ENCODE peak calls at places on chromosome 10, in six cellular contexts. One of them, this sample, is unnamed.

GRCh38 chr10:43892062-43892765 is 243.5 kb upstream of the ZNF32 start:
- DNase-seq in heart right ventricle: no peak
- DNase-seq in upper lobe of right lung: no peak
- DNase-seq in uterus: no peak
- DNase-seq in OCI-LY7: no peak
- DNase-seq in GM13977: no peak
- DNase-seq in this sample: no peak

GRCh38 chr10:16904619-16905018 is 87.4 kb upstream of the RSU1 start:
- DNase-seq in upper lobe of right lung: no peak
- DNase-seq in heart right ventricle: peak
- DNase-seq in OCI-LY7: no peak
- DNase-seq in uterus: no peak
- DNase-seq in GM13977: no peak
- DNase-seq in this sample: no peak

GRCh38 chr10:102324061-102324460 is 71.4 kb upstream of the NFKB2 start:
- DNase-seq in heart right ventricle: no peak
- DNase-seq in OCI-LY7: no peak
- DNase-seq in uterus: no peak
- DNase-seq in GM13977: no peak
- DNase-seq in upper lobe of right lung: no peak
- DNase-seq in this sample: no peak

GRCh38 chr10:60267802-60268201 is 121.9 kb downstream of the ANK3 start:
- DNase-seq in uterus: no peak
- DNase-seq in upper lobe of right lung: no peak
- DNase-seq in heart right ventricle: no peak
- DNase-seq in OCI-LY7: peak
- DNase-seq in GM13977: no peak
- DNase-seq in this sample: no peak

GRCh38 chr10:17445400-17445998 is 8.9 kb downstream of the ST8SIA6 start:
- DNase-seq in OCI-LY7: no peak
- DNase-seq in upper lobe of right lung: no peak
- DNase-seq in GM13977: no peak
- DNase-seq in uterus: no peak
- DNase-seq in heart right ventricle: no peak
- DNase-seq in this sample: no peak

GRCh38 chr10:98577578-98577977 is 130.8 kb upstream of the HPS1 start:
- DNase-seq in uterus: no peak
- DNase-seq in heart right ventricle: no peak
- DNase-seq in GM13977: no peak
- DNase-seq in upper lobe of right lung: no peak
- DNase-seq in OCI-LY7: no peak
- DNase-seq in this sample: no peak

GRCh38 chr10:112907893-112908292 is 42.2 kb upstream of the TCF7L2 start:
- DNase-seq in OCI-LY7: no peak
- DNase-seq in heart right ventricle: no peak
- DNase-seq in uterus: no peak
- DNase-seq in upper lobe of right lung: no peak
- DNase-seq in GM13977: no peak
- DNase-seq in this sample: no peak

GRCh38 chr10:131795761-131796160 is 105.0 kb upstream of the PPP2R2D start:
- DNase-seq in GM13977: no peak
- DNase-seq in OCI-LY7: no peak
- DNase-seq in uterus: no peak
- DNase-seq in heart right ventricle: no peak
- DNase-seq in upper lobe of right lung: no peak
- DNase-seq in this sample: no peak

GRCh38 chr10:91410638-91411367 is 659 bp downstream of the HECTD2 start:
- DNase-seq in upper lobe of right lung: no peak
- DNase-seq in OCI-LY7: no peak
- DNase-seq in uterus: peak
- DNase-seq in heart right ventricle: peak
- DNase-seq in GM13977: peak
- DNase-seq in this sample: peak

GRCh38 chr10:76874151-76874550 is 763.5 kb downstream of the KCNMA1 start:
- DNase-seq in heart right ventricle: peak
- DNase-seq in GM13977: no peak
- DNase-seq in upper lobe of right lung: no peak
- DNase-seq in uterus: peak
- DNase-seq in OCI-LY7: no peak
- DNase-seq in this sample: no peak

GRCh38 chr10:29646960-29647431 is 12.2 kb upstream of the SVIL start:
- DNase-seq in heart right ventricle: no peak
- DNase-seq in upper lobe of right lung: no peak
- DNase-seq in OCI-LY7: no peak
- DNase-seq in uterus: no peak
- DNase-seq in GM13977: no peak
- DNase-seq in this sample: no peak

GRCh38 chr10:114367041-114367675 is 37.1 kb downstream of the AFAP1L2 start:
- DNase-seq in uterus: peak
- DNase-seq in heart right ventricle: no peak
- DNase-seq in upper lobe of right lung: no peak
- DNase-seq in OCI-LY7: no peak
- DNase-seq in GM13977: peak
- DNase-seq in this sample: no peak

GRCh38 chr10:100737359-100738054 is 7.9 kb upstream of the PAX2 start:
- DNase-seq in uterus: no peak
- DNase-seq in OCI-LY7: no peak
- DNase-seq in heart right ventricle: no peak
- DNase-seq in upper lobe of right lung: peak
- DNase-seq in GM13977: peak
- DNase-seq in this sample: peak

GRCh38 chr10:24706479-24707118 is 17.1 kb downstream of the ARHGAP21 start:
- DNase-seq in uterus: peak
- DNase-seq in upper lobe of right lung: no peak
- DNase-seq in heart right ventricle: peak
- DNase-seq in GM13977: peak
- DNase-seq in OCI-LY7: no peak
- DNase-seq in this sample: no peak

GRCh38 chr10:124259139-124259825 is 159.4 kb downstream of the OAT start:
- DNase-seq in upper lobe of right lung: no peak
- DNase-seq in uterus: no peak
- DNase-seq in GM13977: no peak
- DNase-seq in heart right ventricle: no peak
- DNase-seq in OCI-LY7: peak
- DNase-seq in this sample: no peak

GRCh38 chr10:102424145-102424544 is 3.5 kb downstream of the FBXL15 start:
- DNase-seq in heart right ventricle: no peak
- DNase-seq in upper lobe of right lung: no peak
- DNase-seq in OCI-LY7: no peak
- DNase-seq in uterus: no peak
- DNase-seq in GM13977: no peak
- DNase-seq in this sample: no peak

GRCh38 chr10:113957013-113957412 is 86.7 kb upstream of the ADRB1 start:
- DNase-seq in GM13977: no peak
- DNase-seq in upper lobe of right lung: no peak
- DNase-seq in heart right ventricle: no peak
- DNase-seq in OCI-LY7: no peak
- DNase-seq in uterus: no peak
- DNase-seq in this sample: no peak

GRCh38 chr10:101238732-101239105 is 9.5 kb upstream of the LBX1 start:
- DNase-seq in uterus: no peak
- DNase-seq in upper lobe of right lung: peak
- DNase-seq in heart right ventricle: no peak
- DNase-seq in GM13977: peak
- DNase-seq in OCI-LY7: peak
- DNase-seq in this sample: no peak

GRCh38 chr10:128867819-128868218 is 599.2 kb upstream of the MGMT start:
- DNase-seq in GM13977: no peak
- DNase-seq in OCI-LY7: no peak
- DNase-seq in uterus: no peak
- DNase-seq in heart right ventricle: no peak
- DNase-seq in upper lobe of right lung: no peak
- DNase-seq in this sample: no peak

GRCh38 chr10:106479619-106480018 is 684.9 kb downstream of the SORCS1 start:
- DNase-seq in uterus: no peak
- DNase-seq in heart right ventricle: no peak
- DNase-seq in GM13977: no peak
- DNase-seq in OCI-LY7: no peak
- DNase-seq in upper lobe of right lung: no peak
- DNase-seq in this sample: no peak

GRCh38 chr10:18044976-18045720 is 93.4 kb downstream of the SLC39A12 start:
- DNase-seq in uterus: no peak
- DNase-seq in heart right ventricle: no peak
- DNase-seq in OCI-LY7: no peak
- DNase-seq in GM13977: no peak
- DNase-seq in upper lobe of right lung: no peak
- DNase-seq in this sample: no peak

GRCh38 chr10:49008056-49008455 is 68.4 kb upstream of the LRRC18 start:
- DNase-seq in uterus: no peak
- DNase-seq in upper lobe of right lung: peak
- DNase-seq in GM13977: no peak
- DNase-seq in OCI-LY7: no peak
- DNase-seq in heart right ventricle: peak
- DNase-seq in this sample: no peak

GRCh38 chr10:70588255-70588654 is 14.3 kb downstream of the PRF1 start:
- DNase-seq in OCI-LY7: peak
- DNase-seq in upper lobe of right lung: no peak
- DNase-seq in GM13977: no peak
- DNase-seq in uterus: no peak
- DNase-seq in heart right ventricle: no peak
- DNase-seq in this sample: no peak

GRCh38 chr10:93464826-93465388 is 17.2 kb downstream of the MYOF start:
- DNase-seq in uterus: no peak
- DNase-seq in heart right ventricle: no peak
- DNase-seq in GM13977: no peak
- DNase-seq in upper lobe of right lung: no peak
- DNase-seq in OCI-LY7: no peak
- DNase-seq in this sample: no peak

GRCh38 chr10:10973310-10973709 is 44.4 kb upstream of the CELF2 start:
- DNase-seq in uterus: no peak
- DNase-seq in OCI-LY7: no peak
- DNase-seq in heart right ventricle: no peak
- DNase-seq in upper lobe of right lung: no peak
- DNase-seq in GM13977: no peak
- DNase-seq in this sample: no peak

DNA sequence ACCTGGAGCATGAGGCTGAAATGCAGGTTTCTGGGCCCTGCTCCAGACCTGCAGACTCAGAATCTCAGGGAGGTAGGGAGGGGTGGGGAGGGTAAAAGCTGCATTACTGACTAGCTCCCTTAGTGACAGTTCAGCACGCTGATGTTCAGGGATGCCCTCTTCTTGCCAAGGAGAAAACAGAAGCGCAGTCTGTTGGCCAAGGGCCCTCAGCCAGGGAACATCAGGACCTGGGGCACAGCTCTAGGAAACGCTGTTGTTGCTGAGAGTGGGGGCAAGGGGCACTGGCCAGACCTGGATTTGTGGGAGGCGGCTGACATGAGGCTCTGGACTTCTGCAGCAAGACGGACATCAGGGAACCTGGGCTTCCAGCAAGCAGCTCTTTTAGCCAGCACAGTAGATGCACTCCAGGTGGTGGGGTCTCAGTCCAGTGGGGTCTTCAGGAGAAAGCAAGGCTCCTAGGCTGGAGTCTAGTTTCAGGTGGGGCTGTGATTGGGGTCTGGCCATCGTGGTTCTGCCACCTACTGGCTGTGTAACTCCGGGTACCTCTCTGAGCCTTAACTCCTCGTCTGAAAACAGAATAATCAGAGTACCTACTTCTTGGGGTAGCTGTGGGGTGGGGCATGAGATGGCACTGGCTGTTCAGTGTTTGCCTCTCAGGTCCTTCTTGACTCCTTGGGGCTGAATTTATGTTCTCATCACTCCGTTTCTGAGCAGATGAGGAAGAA is 72.9 kb upstream of the PRLHR start:
- DNase-seq in OCI-LY7: no peak
- DNase-seq in upper lobe of right lung: no peak
- DNase-seq in uterus: no peak
- DNase-seq in heart right ventricle: no peak
- DNase-seq in GM13977: no peak
- DNase-seq in this sample: no peak
- TF ChIP-seq CTCF in OCI-LY7: peak
- TF ChIP-seq CTCF in upper lobe of right lung: no peak
- TF ChIP-seq CTCF in uterus: no peak
- TF ChIP-seq CTCF in heart right ventricle: no peak
- TF ChIP-seq CTCF in GM13977: no peak
- TF ChIP-seq CTCF in this sample: no peak

GRCh38 chr10:23656735-23657134 is 217.9 kb downstream of the OTUD1 start:
- DNase-seq in GM13977: no peak
- DNase-seq in upper lobe of right lung: no peak
- DNase-seq in uterus: no peak
- DNase-seq in heart right ventricle: no peak
- DNase-seq in OCI-LY7: no peak
- DNase-seq in this sample: no peak
- TF ChIP-seq CTCF in GM13977: no peak
- TF ChIP-seq CTCF in upper lobe of right lung: peak
- TF ChIP-seq CTCF in uterus: peak
- TF ChIP-seq CTCF in heart right ventricle: peak
- TF ChIP-seq CTCF in OCI-LY7: peak
- TF ChIP-seq CTCF in this sample: no peak

DNA sequence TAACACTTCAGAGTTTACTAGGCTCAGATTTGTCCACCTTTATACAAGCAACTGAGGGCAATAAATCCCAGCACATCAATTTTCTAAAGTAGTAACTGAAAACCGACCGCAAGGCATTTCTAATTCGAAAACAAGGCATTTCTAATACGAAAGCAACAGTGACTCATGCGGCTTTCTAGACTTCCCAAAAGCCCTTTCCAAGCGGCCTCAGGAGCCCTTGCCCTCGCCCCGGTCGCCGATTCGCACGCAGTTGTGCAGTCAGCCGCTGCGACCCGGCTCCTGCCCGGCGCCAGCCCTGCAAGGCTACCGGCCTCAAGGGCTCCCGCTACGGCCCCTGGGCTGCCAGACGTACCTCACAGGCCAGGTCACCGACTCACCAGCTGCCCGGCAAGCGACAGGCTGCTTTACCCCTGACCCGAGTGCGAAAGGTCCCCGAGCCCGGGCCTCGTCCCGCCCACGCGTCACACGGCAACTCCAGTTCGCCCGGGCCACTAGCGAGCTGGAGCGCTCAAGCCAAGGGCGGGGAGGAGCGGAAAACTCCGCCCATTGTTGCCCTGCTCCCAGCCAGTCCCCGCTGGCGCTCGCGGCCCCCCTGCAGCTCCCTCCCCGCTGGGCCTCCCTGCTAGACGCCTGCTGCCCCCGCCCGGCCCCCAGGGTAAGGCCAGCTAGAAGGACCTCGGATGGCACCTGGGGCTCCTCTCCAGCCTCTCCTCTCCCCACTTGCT is 7.3 kb downstream of the NCOA4 start:
- DNase-seq in GM13977: peak
- DNase-seq in heart right ventricle: peak
- DNase-seq in upper lobe of right lung: peak
- DNase-seq in OCI-LY7: peak
- DNase-seq in uterus: peak
- DNase-seq in this sample: peak
- TF ChIP-seq CTCF in GM13977: peak
- TF ChIP-seq CTCF in heart right ventricle: peak
- TF ChIP-seq CTCF in upper lobe of right lung: peak
- TF ChIP-seq CTCF in OCI-LY7: peak
- TF ChIP-seq CTCF in uterus: no peak
- TF ChIP-seq CTCF in this sample: peak

DNA sequence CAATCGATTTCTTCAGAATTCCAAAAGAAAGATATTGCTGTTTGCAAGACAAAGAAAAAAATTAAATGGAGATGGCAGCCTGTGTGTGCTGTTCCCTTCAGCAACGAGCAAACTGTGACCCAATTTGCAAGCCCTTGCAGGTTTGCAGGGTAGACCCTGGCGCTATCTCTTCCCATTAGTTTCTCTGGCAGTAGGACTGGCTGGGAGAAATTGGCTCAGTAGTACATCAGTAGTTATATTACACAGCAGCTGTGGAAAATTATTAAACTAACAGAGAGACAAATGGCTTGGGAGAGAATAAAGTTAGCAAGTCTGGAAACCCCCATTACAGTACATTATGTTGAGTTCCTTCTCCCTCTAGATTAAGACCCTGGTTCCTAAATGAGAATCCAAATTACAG is 116.4 kb upstream of the ITGB1 start:
- DNase-seq in heart right ventricle: no peak
- DNase-seq in OCI-LY7: no peak
- DNase-seq in GM13977: no peak
- DNase-seq in uterus: no peak
- DNase-seq in upper lobe of right lung: no peak
- DNase-seq in this sample: no peak
- TF ChIP-seq CTCF in heart right ventricle: no peak
- TF ChIP-seq CTCF in OCI-LY7: no peak
- TF ChIP-seq CTCF in GM13977: no peak
- TF ChIP-seq CTCF in uterus: no peak
- TF ChIP-seq CTCF in upper lobe of right lung: no peak
- TF ChIP-seq CTCF in this sample: no peak

This sample was measured in GM20000.